ENCODE peak calls at places on chromosomes 5 and 9, in six cellular contexts. M is cerebellar cortex, V is iPS-NIHi11, G is activated T-cell treated with anti-CD3 and anti-CD28 coated beads for 24 hours, X is T-helper 2 cell, C is Kasumi-1. I is an unnamed sample.

GRCh38 chr5:112604741-112605390 is 132.8 kb upstream of the APC start:
- DNase-seq in G (no peak), M (no peak), V (peak; percentile 46), X (no peak), C (peak; percentile 65), I (no peak)

GRCh38 chr9:7780261-7780988 is 19.2 kb downstream of the DMAC1 start:
- DNase-seq in C (no peak), G (no peak), V (no peak), X (no peak), M (no peak), I (no peak)

GRCh38 chr9:278651-279050 is 64.0 kb downstream of the DOCK8 start:
- DNase-seq in C (no peak), X (no peak), V (no peak), G (no peak), M (no peak), I (no peak)

GRCh38 chr5:153670081-153670480 is 179.6 kb downstream of the GRIA1 start:
- DNase-seq in G (no peak), V (no peak), M (no peak), C (no peak), X (no peak), I (no peak)

GRCh38 chr5:176902911-176903664 is 3.9 kb upstream of the HK3 start:
- DNase-seq in C (no peak), G (no peak), V (no peak), X (no peak), M (no peak), I (no peak)

GRCh38 chr5:17182966-17183365 is 34.5 kb upstream of the BASP1 start:
- DNase-seq in M (no peak), C (no peak), X (no peak), V (no peak), G (no peak), I (no peak)

GRCh38 chr5:160188151-160188967 is 40.9 kb upstream of the FABP6 start:
- DNase-seq in C (peak; percentile 47), V (peak; percentile 85), M (peak; percentile 75), X (no peak), G (no peak), I (peak; percentile 60)

GRCh38 chr9:128526729-128527128 is 22.2 kb downstream of the GLE1 start:
- DNase-seq in C (no peak), V (no peak), X (no peak), M (no peak), G (no peak), I (no peak)

GRCh38 chr5:168114444-168115017 is 176.9 kb upstream of the WWC1 start:
- DNase-seq in M (peak; percentile 73), X (peak; percentile 4), G (no peak), C (peak; percentile 65), V (peak; percentile 76), I (no peak)

GRCh38 chr5:96344678-96345612 is 88.1 kb downstream of the PCSK1 start:
- DNase-seq in X (no peak), V (peak; percentile 73), M (peak; percentile 71), G (no peak), C (peak; percentile 79), I (no peak)

GRCh38 chr9:84315278-84315877 is 25.2 kb downstream of the SLC28A3 start:
- DNase-seq in G (peak; percentile 35), M (peak; percentile 67), V (peak; percentile 70), X (peak; percentile 22), C (peak; percentile 34), I (peak; percentile 57)

GRCh38 chr5:115543365-115543700 is 1.2 kb downstream of the FEM1C start:
- DNase-seq in V (no peak), M (no peak), G (no peak), X (no peak), C (no peak), I (peak; percentile 29)

GRCh38 chr5:168679515-168679920 is 100.3 kb upstream of the PANK3 start:
- DNase-seq in C (peak; percentile 75), V (peak; percentile 90), M (peak; percentile 90), X (peak; percentile 45), G (peak; percentile 44), I (peak; percentile 84)